ENCODE peak calls at places on chromosomes 6 and 20, in ten cellular contexts. R is cardiac fibroblast; J is CD8-positive, alpha-beta T cell; D is cardiac muscle cell; K is colonic mucosa; P is tibial nerve; H is adrenal gland; N is choroid plexus epithelial cell; M is fibroblast of pulmonary artery; Y is hepatocyte. A is an unnamed sample.

GRCh38 chr6:20826378-20826777 is 292.1 kb downstream of the CDKAL1 start:
- DNase-seq in R (peak), J (no peak), D (peak), K (no peak), P (no peak), H (no peak), N (peak), M (peak), Y (no peak), A (no peak)

GRCh38 chr20:62277253-62277652 is 25.5 kb upstream of the ADRM1 start:
- DNase-seq in R (no peak), J (no peak), D (no peak), K (no peak), P (no peak), H (no peak), N (no peak), M (no peak), Y (no peak), A (no peak)

GRCh38 chr20:6685181-6685582 is 82.3 kb upstream of the BMP2 start:
- DNase-seq in R (no peak), J (no peak), D (no peak), K (no peak), P (no peak), H (no peak), N (peak), M (no peak), Y (no peak), A (no peak)

GRCh38 chr20:63434599-63435378 is 37.7 kb downstream of the KCNQ2 start:
- DNase-seq in R (peak), J (peak), D (peak), K (peak), P (peak), H (no peak), N (peak), M (peak), Y (peak), A (no peak)

GRCh38 chr20:48880331-48880730 is 41.2 kb upstream of the ARFGEF2 start:
- DNase-seq in R (no peak), J (no peak), D (no peak), K (no peak), P (no peak), H (no peak), N (no peak), M (no peak), Y (no peak), A (no peak)

GRCh38 chr20:878511-879307 is 37.4 kb downstream of the ANGPT4 start:
- DNase-seq in R (peak), J (no peak), D (peak), K (no peak), P (no peak), H (no peak), N (peak), M (peak), Y (peak), A (no peak)

GRCh38 chr6:20873425-20874190 is 339.4 kb downstream of the CDKAL1 start:
- DNase-seq in R (peak), J (no peak), D (peak), K (no peak), P (no peak), H (no peak), N (peak), M (peak), Y (no peak), A (no peak)

GRCh38 chr6:33755070-33755869 is 8.6 kb upstream of the IP6K3 start:
- DNase-seq in R (no peak), J (no peak), D (no peak), K (no peak), P (no peak), H (no peak), N (no peak), M (no peak), Y (no peak), A (no peak)

GRCh38 chr6:40286027-40286426 is 301.1 kb downstream of the LRFN2 start:
- DNase-seq in R (no peak), J (no peak), D (no peak), K (no peak), P (no peak), H (no peak), N (no peak), M (no peak), Y (no peak), A (no peak)

GRCh38 chr6:43297644-43298564 is at the start of gene SLC22A7:
- DNase-seq in R (peak), J (no peak), D (peak), K (no peak), P (no peak), H (no peak), N (peak), M (peak), Y (no peak), A (no peak)

GRCh38 chr6:158972241-158973233 is 27.5 kb downstream of the RSPH3 start:
- DNase-seq in R (peak), J (no peak), D (peak), K (no peak), P (no peak), H (no peak), N (peak), M (peak), Y (peak), A (no peak)

GRCh38 chr6:127100510-127101140 is 17.8 kb upstream of the RSPO3 start:
- DNase-seq in R (peak), J (no peak), D (peak), K (no peak), P (no peak), H (no peak), N (peak), M (peak), Y (no peak), A (no peak)

GRCh38 chr6:3325210-3325609 is 66.5 kb downstream of the PSMG4 start:
- DNase-seq in R (peak), J (no peak), D (peak), K (no peak), P (peak), H (peak), N (peak), M (peak), Y (no peak), A (peak)

GRCh38 chr6:63709148-63709547 is 73.5 kb downstream of the PHF3 start:
- DNase-seq in R (no peak), J (no peak), D (no peak), K (no peak), P (no peak), H (no peak), N (no peak), M (no peak), Y (no peak), A (no peak)

GRCh38 chr6:17413313-17413750 is 19.9 kb downstream of the CAP2 start:
- DNase-seq in R (peak), J (no peak), D (peak), K (no peak), P (no peak), H (no peak), N (peak), M (peak), Y (no peak), A (no peak)

GRCh38 chr6:94463306-94463705 is 1043.9 kb upstream of the EPHA7 start:
- DNase-seq in R (no peak), J (no peak), D (no peak), K (no peak), P (no peak), H (no peak), N (no peak), M (no peak), Y (no peak), A (no peak)

GRCh38 chr20:32354592-32355416 is 3.3 kb upstream of the ASXL1 start:
- DNase-seq in R (peak), J (no peak), D (peak), K (no peak), P (no peak), H (peak), N (peak), M (peak), Y (peak), A (no peak)

GRCh38 chr6:41224800-41225199 is 3.3 kb upstream of the TREML4 start:
- DNase-seq in R (no peak), J (no peak), D (no peak), K (no peak), P (no peak), H (no peak), N (no peak), M (no peak), Y (no peak), A (no peak)

GRCh38 chr20:54690323-54690722 is 214.9 kb downstream of the DOK5 start:
- DNase-seq in R (no peak), J (no peak), D (no peak), K (no peak), P (no peak), H (no peak), N (no peak), M (no peak), Y (no peak), A (no peak)

GRCh38 chr20:50215101-50215500 is 24.5 kb downstream of the CEBPB start:
- DNase-seq in R (peak), J (no peak), D (peak), K (no peak), P (no peak), H (no peak), N (peak), M (peak), Y (no peak), A (no peak)

GRCh38 chr20:64161595-64162238 is 2.5 kb upstream of the MYT1 start:
- DNase-seq in R (peak), J (no peak), D (peak), K (peak), P (no peak), H (peak), N (peak), M (peak), Y (peak), A (no peak)

GRCh38 chr20:62370115-62370806 is 3.1 kb upstream of the LAMA5 start:
- DNase-seq in R (peak), J (no peak), D (peak), K (no peak), P (peak), H (no peak), N (no peak), M (peak), Y (peak), A (no peak)

GRCh38 chr20:9200620-9201019 is 131.7 kb downstream of the PLCB4 start:
- DNase-seq in R (peak), J (no peak), D (peak), K (no peak), P (no peak), H (no peak), N (peak), M (peak), Y (peak), A (no peak)

GRCh38 chr6:66496659-66497058 is 789.6 kb upstream of the EYS start:
- DNase-seq in R (no peak), J (no peak), D (peak), K (no peak), P (no peak), H (no peak), N (peak), M (peak), Y (peak), A (no peak)

GRCh38 chr6:170025341-170026271 is 265.3 kb downstream of the DLL1 start:
- DNase-seq in R (no peak), J (no peak), D (no peak), K (no peak), P (no peak), H (no peak), N (no peak), M (no peak), Y (no peak), A (no peak)

GRCh38 chr20:33875055-33875454 is 63.9 kb downstream of the CHMP4B start:
- DNase-seq in R (no peak), J (no peak), D (no peak), K (no peak), P (no peak), H (no peak), N (no peak), M (no peak), Y (no peak), A (no peak)

GRCh38 chr6:32883789-32884188 is 29.8 kb downstream of the PSMB9 start:
- DNase-seq in R (peak), J (no peak), D (peak), K (no peak), P (peak), H (no peak), N (peak), M (peak), Y (peak), A (peak)

GRCh38 chr6:6604566-6604965 is 16.0 kb downstream of the LY86 start:
- DNase-seq in R (no peak), J (no peak), D (no peak), K (no peak), P (no peak), H (no peak), N (no peak), M (no peak), Y (no peak), A (no peak)
- H3K4me3 ChIP-seq in R (no peak), J (no peak), D (no peak), K (no peak), P (no peak), H (no peak), N (no peak), M (no peak), Y (no peak), A (no peak)

GRCh38 chr6:100268326-100268725 is 196.4 kb downstream of the SIM1 start:
- DNase-seq in R (no peak), J (no peak), D (no peak), K (no peak), P (no peak), H (no peak), N (peak), M (no peak), Y (no peak), A (no peak)

GRCh38 chr6:100267721-100268123 is 197.0 kb downstream of the SIM1 start:
- DNase-seq in R (peak), J (no peak), D (no peak), K (no peak), P (no peak), H (no peak), N (peak), M (peak), Y (no peak), A (no peak)

GRCh38 chr6:100271202-100271601 is 193.5 kb downstream of the SIM1 start:
- DNase-seq in R (no peak), J (no peak), D (no peak), K (no peak), P (no peak), H (no peak), N (no peak), M (no peak), Y (no peak), A (no peak)

GRCh38 chr6:100267002-100267401 is 197.7 kb downstream of the SIM1 start:
- DNase-seq in R (no peak), J (no peak), D (no peak), K (no peak), P (no peak), H (no peak), N (no peak), M (no peak), Y (no peak), A (no peak)

DNA sequence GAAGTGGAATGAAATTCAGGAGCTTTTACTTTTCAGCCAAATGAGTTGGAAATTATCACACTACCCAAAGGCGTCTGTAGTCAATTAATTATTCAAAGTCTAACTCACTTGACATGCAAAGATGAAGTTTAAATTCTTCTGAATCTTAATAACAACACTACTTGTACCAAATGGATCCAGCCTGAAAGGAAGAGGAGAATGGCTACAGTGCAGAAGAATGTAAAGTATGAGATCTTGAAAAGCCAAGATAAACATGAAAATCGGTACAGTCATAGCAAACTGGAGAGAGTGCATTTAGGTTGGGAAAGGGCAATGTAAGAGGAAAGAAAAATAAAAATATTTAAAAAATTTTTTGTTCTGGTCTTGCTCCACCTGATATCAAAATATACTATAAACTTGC is 195.5 kb downstream of the SIM1 start:
- DNase-seq in R (peak), J (no peak), D (peak), K (no peak), P (no peak), H (no peak), N (peak), M (peak), Y (no peak), A (no peak)
- H3K4me3 ChIP-seq in R (no peak), J (no peak), D (no peak), K (no peak), P (no peak), H (no peak), N (no peak), M (no peak), Y (no peak), A (no peak)

DNA sequence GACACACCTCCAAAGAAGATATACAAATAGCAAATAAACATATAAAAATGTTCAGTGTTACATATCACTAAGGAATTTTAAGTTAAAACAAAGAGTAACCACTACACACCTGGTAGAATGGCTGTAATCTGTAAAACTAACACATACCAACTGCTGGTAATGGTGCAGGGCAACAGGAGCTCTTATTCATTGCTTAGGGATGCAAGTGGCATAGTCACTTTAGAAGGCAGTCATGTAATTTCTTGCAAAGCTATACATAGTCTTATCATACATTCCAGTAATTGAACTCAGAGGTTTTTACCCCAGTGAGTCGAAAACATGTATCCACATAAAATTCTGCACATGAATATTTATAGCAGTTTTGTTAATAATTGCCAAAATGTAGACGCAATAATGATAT is 906.8 kb upstream of the CITED2 start:
- DNase-seq in R (no peak), J (no peak), D (no peak), K (no peak), P (no peak), H (no peak), N (no peak), M (no peak), Y (no peak), A (no peak)
- H3K4me3 ChIP-seq in R (no peak), J (no peak), D (no peak), K (no peak), P (no peak), H (no peak), N (no peak), M (no peak), Y (no peak), A (no peak)

DNA sequence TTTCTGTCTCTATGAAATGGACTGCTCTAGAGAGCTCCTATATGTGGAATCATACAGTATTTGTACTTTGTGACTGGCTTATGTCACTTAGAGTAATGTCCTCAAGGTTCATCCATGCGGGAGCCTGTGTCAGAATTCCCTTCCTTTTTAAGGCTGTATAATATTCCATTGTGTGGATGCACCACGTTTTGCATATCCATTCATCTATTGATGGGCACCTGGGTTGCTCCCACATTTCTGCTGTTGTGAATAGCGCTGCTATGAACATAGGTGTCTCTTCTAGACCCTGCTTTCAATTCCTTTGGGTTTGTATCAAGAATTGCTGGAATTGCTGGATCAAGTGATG is 155.4 kb downstream of the BMP7 start:
- DNase-seq in R (no peak), J (no peak), D (no peak), K (no peak), P (no peak), H (no peak), N (no peak), M (no peak), Y (no peak), A (no peak)
- H3K4me3 ChIP-seq in R (no peak), J (no peak), D (no peak), K (no peak), P (no peak), H (no peak), N (no peak), M (no peak), Y (no peak), A (no peak)

DNA sequence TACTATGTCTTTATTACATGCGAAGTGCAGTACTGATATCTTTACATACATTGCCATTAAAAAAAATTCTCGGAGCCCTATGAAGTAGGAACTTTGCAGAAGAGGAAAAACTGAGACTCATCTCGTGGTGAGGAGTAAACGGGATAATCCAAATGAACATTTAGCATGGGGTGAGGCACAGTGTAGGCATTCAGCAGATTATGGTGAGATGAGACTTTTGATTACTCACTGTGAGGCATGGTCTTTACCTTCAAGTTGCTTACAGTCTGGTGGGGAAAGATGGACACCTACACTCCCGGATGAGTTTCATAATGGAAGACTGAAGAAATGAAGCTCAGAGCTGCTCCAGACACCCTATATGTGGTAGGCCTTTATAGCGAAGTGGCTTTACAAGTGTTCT is 1.4 kb downstream of the RPRD1B start:
- DNase-seq in R (no peak), J (no peak), D (no peak), K (no peak), P (no peak), H (no peak), N (no peak), M (no peak), Y (no peak), A (no peak)
- H3K4me3 ChIP-seq in R (no peak), J (peak), D (peak), K (no peak), P (peak), H (no peak), N (peak), M (peak), Y (peak), A (peak)

GRCh38 chr20:52975024-52975732 is 3.0 kb downstream of the TSHZ2 start:
- DNase-seq in R (peak), J (no peak), D (peak), K (no peak), P (no peak), H (peak), N (no peak), M (peak), Y (no peak), A (peak)
- H3K4me3 ChIP-seq in R (peak), J (no peak), D (peak), K (no peak), P (no peak), H (no peak), N (no peak), M (peak), Y (peak), A (peak)

GRCh38 chr6:145670306-145670705 is 65.0 kb downstream of the EPM2A start:
- DNase-seq in R (peak), J (no peak), D (peak), K (no peak), P (no peak), H (no peak), N (peak), M (peak), Y (no peak), A (no peak)

GRCh38 chr6:145668844-145669243 is 66.5 kb downstream of the EPM2A start:
- DNase-seq in R (no peak), J (no peak), D (no peak), K (no peak), P (no peak), H (no peak), N (no peak), M (no peak), Y (no peak), A (no peak)

GRCh38 chr6:145673504-145673903 is 61.8 kb downstream of the EPM2A start:
- DNase-seq in R (no peak), J (no peak), D (no peak), K (no peak), P (no peak), H (no peak), N (no peak), M (no peak), Y (peak), A (no peak)

DNA sequence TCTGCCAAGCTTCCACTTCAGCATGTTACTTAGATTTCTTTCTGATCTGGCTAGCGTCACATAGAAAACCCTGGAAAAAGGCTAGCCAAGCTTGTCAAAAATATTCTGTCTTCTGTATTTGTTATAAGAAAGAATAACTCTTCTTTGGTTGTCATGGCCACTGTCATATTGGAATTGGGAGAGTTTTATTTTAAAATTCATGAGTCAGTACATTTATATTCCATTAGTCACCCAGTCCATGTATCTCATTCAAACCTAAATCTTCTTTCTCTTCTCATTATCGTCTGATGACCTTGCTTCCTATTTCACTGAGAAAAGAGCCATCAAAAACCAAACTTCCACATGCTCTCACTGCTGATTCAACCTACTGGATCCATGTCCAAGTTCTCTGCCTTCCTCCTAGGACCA is 65.7 kb downstream of the EPM2A start:
- DNase-seq in R (peak), J (no peak), D (peak), K (no peak), P (no peak), H (peak), N (peak), M (peak), Y (no peak), A (no peak)
- H3K4me3 ChIP-seq in R (no peak), J (no peak), D (no peak), K (no peak), P (no peak), H (no peak), N (no peak), M (no peak), Y (no peak), A (no peak)

A was measured in uterus.